ENCODE peak calls at places on chromosome 6, in seven cellular contexts. U, J, Y, R, H, V and N are unnamed samples.

GRCh38 chr6:52498538-52499017 is 78.3 kb downstream of the TRAM2 start:
- DNase-seq in U (no peak), J (no peak), Y (no peak), R (no peak), H (no peak), V (no peak), N (no peak)

GRCh38 chr6:148831064-148831463 is 84.2 kb downstream of the UST start:
- DNase-seq in U (peak), J (peak), Y (no peak), R (peak), H (no peak), V (peak), N (no peak)

GRCh38 chr6:31737315-31738047 is 1.2 kb upstream of the CLIC1 start:
- DNase-seq in U (no peak), J (no peak), Y (no peak), R (no peak), H (peak), V (no peak), N (no peak)

GRCh38 chr6:121482751-121483150 is 47.3 kb downstream of the GJA1 start:
- DNase-seq in U (no peak), J (no peak), Y (no peak), R (no peak), H (no peak), V (no peak), N (no peak)

GRCh38 chr6:155077784-155078183 is 82.7 kb downstream of the TIAM2 start:
- DNase-seq in U (no peak), J (no peak), Y (no peak), R (no peak), H (no peak), V (no peak), N (no peak)

GRCh38 chr6:134436281-134436815 is 118.4 kb upstream of the SGK1 start:
- DNase-seq in U (peak), J (peak), Y (peak), R (peak), H (peak), V (peak), N (no peak)

GRCh38 chr6:133341607-133342158 is 100.5 kb downstream of the EYA4 start:
- DNase-seq in U (peak), J (peak), Y (peak), R (no peak), H (no peak), V (no peak), N (no peak)

GRCh38 chr6:106256201-106256968 is 69.2 kb downstream of the ATG5 start:
- DNase-seq in U (peak), J (peak), Y (no peak), R (no peak), H (no peak), V (no peak), N (no peak)

GRCh38 chr6:122751291-122751690 is 28.2 kb upstream of the FABP7 start:
- DNase-seq in U (no peak), J (no peak), Y (no peak), R (peak), H (no peak), V (no peak), N (no peak)

GRCh38 chr6:133623065-133623464 is 265.8 kb upstream of the TCF21 start:
- DNase-seq in U (peak), J (no peak), Y (no peak), R (no peak), H (no peak), V (no peak), N (no peak)

GRCh38 chr6:39823187-39823815 is 31.1 kb downstream of the DAAM2 start:
- DNase-seq in U (no peak), J (no peak), Y (no peak), R (no peak), H (peak), V (no peak), N (peak)

GRCh38 chr6:24064106-24064505 is 61.9 kb upstream of the NRSN1 start:
- DNase-seq in U (no peak), J (peak), Y (peak), R (no peak), H (no peak), V (no peak), N (no peak)

GRCh38 chr6:105162377-105162776 is 17.4 kb downstream of the POPDC3 start:
- DNase-seq in U (no peak), J (no peak), Y (no peak), R (no peak), H (no peak), V (no peak), N (no peak)

GRCh38 chr6:48825501-48826317 is 637.3 kb downstream of the MMUT start:
- DNase-seq in U (peak), J (peak), Y (no peak), R (no peak), H (no peak), V (no peak), N (no peak)

GRCh38 chr6:110574817-110575216 is 98.4 kb upstream of the SLC22A16 start:
- DNase-seq in U (no peak), J (no peak), Y (no peak), R (no peak), H (no peak), V (no peak), N (no peak)

GRCh38 chr6:159654483-159655098 is 38.5 kb downstream of the SOD2 start:
- DNase-seq in U (peak), J (peak), Y (no peak), R (peak), H (no peak), V (no peak), N (no peak)

GRCh38 chr6:10587694-10588392 is 66.7 kb downstream of the GCNT2 start:
- DNase-seq in U (no peak), J (no peak), Y (no peak), R (no peak), H (peak), V (no peak), N (no peak)

GRCh38 chr6:69232506-69233194 is 564.2 kb downstream of the LMBRD1 start:
- DNase-seq in U (peak), J (peak), Y (peak), R (peak), H (peak), V (peak), N (peak)

GRCh38 chr6:162706236-162706635 is 21.3 kb downstream of the PRKN start:
- DNase-seq in U (no peak), J (no peak), Y (peak), R (no peak), H (peak), V (no peak), N (peak)

GRCh38 chr6:55868910-55869479 is 6.4 kb downstream of the BMP5 start:
- DNase-seq in U (peak), J (peak), Y (no peak), R (no peak), H (no peak), V (no peak), N (no peak)

GRCh38 chr6:20497200-20497820 is 36.9 kb upstream of the CDKAL1 start:
- DNase-seq in U (peak), J (peak), Y (no peak), R (no peak), H (no peak), V (no peak), N (no peak)

GRCh38 chr6:28751514-28751913 is 172.3 kb downstream of the TRIM27 start:
- DNase-seq in U (no peak), J (no peak), Y (no peak), R (no peak), H (no peak), V (no peak), N (no peak)

GRCh38 chr6:33621396-33622388 is 570 bp downstream of the ITPR3 start:
- DNase-seq in U (peak), J (peak), Y (no peak), R (peak), H (peak), V (peak), N (peak)

GRCh38 chr6:6661684-6662083 is 73.2 kb downstream of the LY86 start:
- DNase-seq in U (peak), J (no peak), Y (peak), R (no peak), H (peak), V (no peak), N (no peak)

GRCh38 chr6:42176981-42177380 is 3.8 kb downstream of the GUCA1A start:
- DNase-seq in U (no peak), J (no peak), Y (no peak), R (no peak), H (no peak), V (no peak), N (no peak)

GRCh38 chr6:21753571-21754108 is 160.1 kb downstream of the SOX4 start:
- DNase-seq in U (peak), J (peak), Y (no peak), R (no peak), H (no peak), V (no peak), N (no peak)

GRCh38 chr6:9140861-9141534 is 705.7 kb upstream of the SLC35B3 start:
- DNase-seq in U (peak), J (peak), Y (no peak), R (no peak), H (no peak), V (no peak), N (no peak)

GRCh38 chr6:157144861-157145260 is 178.5 kb downstream of the TMEM242 start:
- DNase-seq in U (no peak), J (no peak), Y (no peak), R (no peak), H (no peak), V (no peak), N (no peak)

GRCh38 chr6:121093928-121094327 is 240.4 kb downstream of the TBC1D32 start:
- DNase-seq in U (peak), J (peak), Y (no peak), R (no peak), H (no peak), V (no peak), N (no peak)

GRCh38 chr6:141199074-141199473 is 933.7 kb upstream of the GJE1 start:
- DNase-seq in U (peak), J (no peak), Y (no peak), R (no peak), H (no peak), V (no peak), N (no peak)

GRCh38 chr6:20038805-20039204 is 173.5 kb downstream of the MBOAT1 start:
- DNase-seq in U (peak), J (peak), Y (no peak), R (no peak), H (no peak), V (no peak), N (no peak)

GRCh38 chr6:138485005-138485545 is 14.2 kb downstream of the NHSL1 start:
- DNase-seq in U (no peak), J (no peak), Y (no peak), R (no peak), H (no peak), V (no peak), N (no peak)

GRCh38 chr6:32906539-32906938 is 34.3 kb downstream of the HLA-DMB start:
- DNase-seq in U (peak), J (peak), Y (no peak), R (no peak), H (no peak), V (no peak), N (no peak)